ENCODE peak calls at places on chromosomes 13 and 19, in ten cellular contexts. One of them, this sample, is unnamed.

GRCh38 chr19:38665950-38666661 is 18.7 kb downstream of the ACTN4 start:
- DNase-seq in adrenal gland: peak
- DNase-seq in MM.1S: no peak
- DNase-seq in upper lobe of left lung: peak
- DNase-seq in ovary: no peak
- DNase-seq in fibroblast of mammary gland: no peak
- DNase-seq in OCI-LY7: no peak
- DNase-seq in cardiac muscle cell: peak
- DNase-seq in CD8-positive, alpha-beta T cell: no peak
- DNase-seq in gastrocnemius medialis: peak
- DNase-seq in this sample: no peak

GRCh38 chr13:99980201-99981114 is 1.1 kb upstream of the ZIC2 start:
- DNase-seq in adrenal gland: peak
- DNase-seq in MM.1S: peak
- DNase-seq in upper lobe of left lung: peak
- DNase-seq in ovary: no peak
- DNase-seq in fibroblast of mammary gland: peak
- DNase-seq in OCI-LY7: peak
- DNase-seq in cardiac muscle cell: peak
- DNase-seq in CD8-positive, alpha-beta T cell: no peak
- DNase-seq in gastrocnemius medialis: peak
- DNase-seq in this sample: peak

GRCh38 chr13:80962173-80962572 is 621.2 kb upstream of the SPRY2 start:
- DNase-seq in adrenal gland: no peak
- DNase-seq in MM.1S: no peak
- DNase-seq in upper lobe of left lung: no peak
- DNase-seq in ovary: no peak
- DNase-seq in fibroblast of mammary gland: no peak
- DNase-seq in OCI-LY7: no peak
- DNase-seq in cardiac muscle cell: no peak
- DNase-seq in CD8-positive, alpha-beta T cell: no peak
- DNase-seq in gastrocnemius medialis: no peak
- DNase-seq in this sample: no peak

GRCh38 chr19:41552558-41552957 is 23.4 kb upstream of the CEACAM21 start:
- DNase-seq in adrenal gland: no peak
- DNase-seq in MM.1S: peak
- DNase-seq in upper lobe of left lung: no peak
- DNase-seq in ovary: no peak
- DNase-seq in fibroblast of mammary gland: no peak
- DNase-seq in OCI-LY7: peak
- DNase-seq in cardiac muscle cell: no peak
- DNase-seq in CD8-positive, alpha-beta T cell: no peak
- DNase-seq in gastrocnemius medialis: no peak
- DNase-seq in this sample: no peak

GRCh38 chr13:29771247-29771646 is 79.2 kb downstream of the UBL3 start:
- DNase-seq in adrenal gland: no peak
- DNase-seq in MM.1S: peak
- DNase-seq in upper lobe of left lung: no peak
- DNase-seq in ovary: no peak
- DNase-seq in fibroblast of mammary gland: peak
- DNase-seq in OCI-LY7: peak
- DNase-seq in cardiac muscle cell: peak
- DNase-seq in CD8-positive, alpha-beta T cell: no peak
- DNase-seq in gastrocnemius medialis: no peak
- DNase-seq in this sample: peak

GRCh38 chr19:29188704-29189375 is 24.1 kb downstream of the UQCRFS1 start:
- DNase-seq in adrenal gland: no peak
- DNase-seq in MM.1S: no peak
- DNase-seq in upper lobe of left lung: no peak
- DNase-seq in ovary: no peak
- DNase-seq in fibroblast of mammary gland: peak
- DNase-seq in OCI-LY7: no peak
- DNase-seq in cardiac muscle cell: peak
- DNase-seq in CD8-positive, alpha-beta T cell: no peak
- DNase-seq in gastrocnemius medialis: no peak
- DNase-seq in this sample: no peak

GRCh38 chr19:28307460-28307859 is 905.5 kb downstream of the UQCRFS1 start:
- DNase-seq in adrenal gland: no peak
- DNase-seq in MM.1S: no peak
- DNase-seq in upper lobe of left lung: no peak
- DNase-seq in ovary: no peak
- DNase-seq in fibroblast of mammary gland: peak
- DNase-seq in OCI-LY7: no peak
- DNase-seq in cardiac muscle cell: peak
- DNase-seq in CD8-positive, alpha-beta T cell: no peak
- DNase-seq in gastrocnemius medialis: no peak
- DNase-seq in this sample: peak

GRCh38 chr19:29636553-29637325 is 28.5 kb upstream of the PLEKHF1 start:
- DNase-seq in adrenal gland: no peak
- DNase-seq in MM.1S: no peak
- DNase-seq in upper lobe of left lung: no peak
- DNase-seq in ovary: no peak
- DNase-seq in fibroblast of mammary gland: no peak
- DNase-seq in OCI-LY7: no peak
- DNase-seq in cardiac muscle cell: no peak
- DNase-seq in CD8-positive, alpha-beta T cell: no peak
- DNase-seq in gastrocnemius medialis: no peak
- DNase-seq in this sample: peak

GRCh38 chr19:3504723-3505122 is 1.4 kb upstream of the FZR1 start:
- DNase-seq in adrenal gland: no peak
- DNase-seq in MM.1S: no peak
- DNase-seq in upper lobe of left lung: no peak
- DNase-seq in ovary: no peak
- DNase-seq in fibroblast of mammary gland: no peak
- DNase-seq in OCI-LY7: peak
- DNase-seq in cardiac muscle cell: peak
- DNase-seq in CD8-positive, alpha-beta T cell: no peak
- DNase-seq in gastrocnemius medialis: no peak
- DNase-seq in this sample: peak

GRCh38 chr19:3507371-3508120 is 1.4 kb downstream of the FZR1 start:
- DNase-seq in adrenal gland: peak
- DNase-seq in MM.1S: no peak
- DNase-seq in upper lobe of left lung: no peak
- DNase-seq in ovary: no peak
- DNase-seq in fibroblast of mammary gland: no peak
- DNase-seq in OCI-LY7: no peak
- DNase-seq in cardiac muscle cell: no peak
- DNase-seq in CD8-positive, alpha-beta T cell: peak
- DNase-seq in gastrocnemius medialis: no peak
- DNase-seq in this sample: no peak

GRCh38 chr19:3506384-3507340 is 551 bp downstream of the FZR1 start:
- DNase-seq in adrenal gland: peak
- DNase-seq in MM.1S: peak
- DNase-seq in upper lobe of left lung: peak
- DNase-seq in ovary: peak
- DNase-seq in fibroblast of mammary gland: no peak
- DNase-seq in OCI-LY7: peak
- DNase-seq in cardiac muscle cell: no peak
- DNase-seq in CD8-positive, alpha-beta T cell: peak
- DNase-seq in gastrocnemius medialis: no peak
- DNase-seq in this sample: no peak

GRCh38 chr19:3503036-3503572 is 2.6 kb upstream of the DOHH start:
- DNase-seq in adrenal gland: peak
- DNase-seq in MM.1S: no peak
- DNase-seq in upper lobe of left lung: no peak
- DNase-seq in ovary: no peak
- DNase-seq in fibroblast of mammary gland: peak
- DNase-seq in OCI-LY7: no peak
- DNase-seq in cardiac muscle cell: peak
- DNase-seq in CD8-positive, alpha-beta T cell: no peak
- DNase-seq in gastrocnemius medialis: no peak
- DNase-seq in this sample: no peak

DNA sequence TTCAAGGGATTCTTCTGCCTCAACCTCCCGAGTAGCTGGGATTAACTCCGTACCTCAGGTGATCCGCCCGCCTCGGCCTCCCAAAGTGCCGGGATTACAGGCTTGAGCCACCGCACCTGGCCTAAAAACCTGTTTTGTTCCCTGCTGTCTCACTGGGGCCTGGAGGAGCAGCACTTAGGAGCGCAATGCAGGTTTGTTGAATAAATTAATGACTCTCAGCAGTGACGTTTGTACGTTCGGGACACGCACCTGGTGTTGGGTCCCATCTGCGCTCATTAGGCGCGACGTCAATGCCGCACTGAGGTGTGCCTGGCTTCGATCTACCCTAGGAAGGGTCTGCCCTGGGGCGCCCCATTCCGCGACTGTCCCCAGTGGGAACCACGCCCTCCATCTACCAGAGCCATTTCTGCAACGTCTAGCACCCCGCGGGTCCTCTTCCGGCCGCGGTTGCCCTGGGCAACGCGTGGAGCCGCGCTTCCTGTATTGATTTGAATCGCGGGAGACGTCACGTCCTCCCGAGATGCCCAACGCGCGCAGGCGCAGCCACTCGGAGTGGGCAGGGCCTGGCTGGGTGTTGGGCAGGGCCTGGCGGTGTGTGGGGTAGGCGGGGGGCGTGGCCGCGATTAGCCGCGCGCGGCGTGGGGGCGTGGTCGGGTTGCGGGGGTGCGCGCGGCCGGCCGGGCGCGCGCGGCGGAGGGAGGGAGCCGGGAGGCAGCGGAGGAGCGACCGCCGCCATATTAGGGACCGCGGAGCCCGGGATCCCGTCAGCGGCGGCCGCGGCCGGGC is at the start of gene FZR1:
- DNase-seq in adrenal gland: peak
- DNase-seq in MM.1S: peak
- DNase-seq in upper lobe of left lung: peak
- DNase-seq in ovary: peak
- DNase-seq in fibroblast of mammary gland: peak
- DNase-seq in OCI-LY7: peak
- DNase-seq in cardiac muscle cell: peak
- DNase-seq in CD8-positive, alpha-beta T cell: peak
- DNase-seq in gastrocnemius medialis: peak
- DNase-seq in this sample: peak
- TF ChIP-seq CTCF in adrenal gland: no peak
- TF ChIP-seq CTCF in MM.1S: no peak
- TF ChIP-seq CTCF in upper lobe of left lung: peak
- TF ChIP-seq CTCF in ovary: no peak
- TF ChIP-seq CTCF in fibroblast of mammary gland: no peak
- TF ChIP-seq CTCF in OCI-LY7: no peak
- TF ChIP-seq CTCF in cardiac muscle cell: no peak
- TF ChIP-seq CTCF in CD8-positive, alpha-beta T cell: no peak
- TF ChIP-seq CTCF in gastrocnemius medialis: no peak
- TF ChIP-seq CTCF in this sample: no peak

GRCh38 chr13:108586826-108587225 is 42.6 kb upstream of the MYO16 start:
- DNase-seq in adrenal gland: no peak
- DNase-seq in MM.1S: no peak
- DNase-seq in upper lobe of left lung: no peak
- DNase-seq in ovary: no peak
- DNase-seq in fibroblast of mammary gland: no peak
- DNase-seq in OCI-LY7: no peak
- DNase-seq in cardiac muscle cell: no peak
- DNase-seq in CD8-positive, alpha-beta T cell: no peak
- DNase-seq in gastrocnemius medialis: no peak
- DNase-seq in this sample: no peak
- H3K4me3 ChIP-seq in adrenal gland: no peak
- H3K4me3 ChIP-seq in MM.1S: no peak
- H3K4me3 ChIP-seq in upper lobe of left lung: no peak
- H3K4me3 ChIP-seq in ovary: no peak
- H3K4me3 ChIP-seq in fibroblast of mammary gland: no peak
- H3K4me3 ChIP-seq in OCI-LY7: no peak
- H3K4me3 ChIP-seq in cardiac muscle cell: no peak
- H3K4me3 ChIP-seq in CD8-positive, alpha-beta T cell: no peak
- H3K4me3 ChIP-seq in gastrocnemius medialis: no peak
- H3K4me3 ChIP-seq in this sample: no peak

DNA sequence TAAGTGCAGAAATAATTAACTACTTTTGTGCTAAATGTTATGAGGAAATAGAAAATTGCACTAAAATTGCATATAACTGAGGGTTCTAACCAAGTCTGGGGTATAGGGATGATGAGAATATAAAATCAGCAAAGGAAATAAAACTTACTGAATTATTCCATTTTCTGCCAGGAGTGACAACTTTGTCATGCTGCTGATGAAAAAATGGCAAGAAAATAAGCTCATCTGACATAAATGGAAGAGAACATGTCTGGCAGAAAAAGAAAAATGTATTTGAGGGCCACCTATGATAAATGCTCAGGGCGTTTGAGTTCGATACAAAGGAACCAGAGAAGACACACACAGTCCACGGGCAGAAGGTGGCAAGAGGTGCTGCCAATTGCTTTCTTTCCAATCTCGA is 78.2 kb downstream of the LHFPL6 start:
- DNase-seq in adrenal gland: no peak
- DNase-seq in MM.1S: no peak
- DNase-seq in upper lobe of left lung: no peak
- DNase-seq in ovary: no peak
- DNase-seq in fibroblast of mammary gland: no peak
- DNase-seq in OCI-LY7: no peak
- DNase-seq in cardiac muscle cell: no peak
- DNase-seq in CD8-positive, alpha-beta T cell: no peak
- DNase-seq in gastrocnemius medialis: no peak
- DNase-seq in this sample: no peak
- TF ChIP-seq CTCF in adrenal gland: no peak
- TF ChIP-seq CTCF in MM.1S: no peak
- TF ChIP-seq CTCF in upper lobe of left lung: no peak
- TF ChIP-seq CTCF in ovary: no peak
- TF ChIP-seq CTCF in fibroblast of mammary gland: no peak
- TF ChIP-seq CTCF in OCI-LY7: no peak
- TF ChIP-seq CTCF in cardiac muscle cell: no peak
- TF ChIP-seq CTCF in CD8-positive, alpha-beta T cell: no peak
- TF ChIP-seq CTCF in gastrocnemius medialis: no peak
- TF ChIP-seq CTCF in this sample: no peak

GRCh38 chr13:20851844-20852402 is 50.6 kb downstream of the XPO4 start:
- DNase-seq in adrenal gland: no peak
- DNase-seq in MM.1S: no peak
- DNase-seq in upper lobe of left lung: peak
- DNase-seq in ovary: no peak
- DNase-seq in fibroblast of mammary gland: no peak
- DNase-seq in OCI-LY7: no peak
- DNase-seq in cardiac muscle cell: no peak
- DNase-seq in CD8-positive, alpha-beta T cell: no peak
- DNase-seq in gastrocnemius medialis: no peak
- DNase-seq in this sample: no peak

GRCh38 chr13:20848944-20849343 is 53.6 kb downstream of the XPO4 start:
- DNase-seq in adrenal gland: no peak
- DNase-seq in MM.1S: no peak
- DNase-seq in upper lobe of left lung: no peak
- DNase-seq in ovary: no peak
- DNase-seq in fibroblast of mammary gland: no peak
- DNase-seq in OCI-LY7: no peak
- DNase-seq in cardiac muscle cell: no peak
- DNase-seq in CD8-positive, alpha-beta T cell: no peak
- DNase-seq in gastrocnemius medialis: no peak
- DNase-seq in this sample: no peak

GRCh38 chr13:20848203-20848602 is 54.3 kb downstream of the XPO4 start:
- DNase-seq in adrenal gland: no peak
- DNase-seq in MM.1S: no peak
- DNase-seq in upper lobe of left lung: no peak
- DNase-seq in ovary: no peak
- DNase-seq in fibroblast of mammary gland: no peak
- DNase-seq in OCI-LY7: no peak
- DNase-seq in cardiac muscle cell: no peak
- DNase-seq in CD8-positive, alpha-beta T cell: no peak
- DNase-seq in gastrocnemius medialis: no peak
- DNase-seq in this sample: no peak

GRCh38 chr13:20843177-20843576 is 59.4 kb downstream of the XPO4 start:
- DNase-seq in adrenal gland: no peak
- DNase-seq in MM.1S: no peak
- DNase-seq in upper lobe of left lung: no peak
- DNase-seq in ovary: no peak
- DNase-seq in fibroblast of mammary gland: no peak
- DNase-seq in OCI-LY7: no peak
- DNase-seq in cardiac muscle cell: peak
- DNase-seq in CD8-positive, alpha-beta T cell: no peak
- DNase-seq in gastrocnemius medialis: no peak
- DNase-seq in this sample: no peak

DNA sequence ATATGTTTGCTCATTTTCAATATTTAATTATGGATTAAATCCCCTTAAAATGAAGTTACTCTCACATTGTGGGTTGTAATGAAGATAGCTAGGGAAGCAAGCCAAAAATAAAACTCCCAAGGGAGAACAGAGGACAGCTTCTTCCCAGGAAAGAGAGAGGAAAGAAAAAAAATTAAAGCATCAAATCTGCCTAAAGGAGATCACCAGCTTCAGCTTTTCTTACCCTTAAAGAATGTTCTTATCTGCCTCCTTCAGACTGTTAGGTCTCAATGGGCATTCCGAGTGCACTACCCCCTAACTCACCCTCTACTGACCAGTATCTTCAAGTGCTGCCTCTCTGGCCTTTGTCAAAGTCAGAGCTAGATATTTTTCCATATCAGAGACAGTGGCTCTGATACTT is 55.2 kb downstream of the XPO4 start:
- DNase-seq in adrenal gland: no peak
- DNase-seq in MM.1S: no peak
- DNase-seq in upper lobe of left lung: no peak
- DNase-seq in ovary: no peak
- DNase-seq in fibroblast of mammary gland: peak
- DNase-seq in OCI-LY7: no peak
- DNase-seq in cardiac muscle cell: peak
- DNase-seq in CD8-positive, alpha-beta T cell: no peak
- DNase-seq in gastrocnemius medialis: no peak
- DNase-seq in this sample: no peak
- H3K4me3 ChIP-seq in adrenal gland: no peak
- H3K4me3 ChIP-seq in MM.1S: no peak
- H3K4me3 ChIP-seq in upper lobe of left lung: no peak
- H3K4me3 ChIP-seq in ovary: no peak
- H3K4me3 ChIP-seq in fibroblast of mammary gland: no peak
- H3K4me3 ChIP-seq in OCI-LY7: no peak
- H3K4me3 ChIP-seq in cardiac muscle cell: peak
- H3K4me3 ChIP-seq in CD8-positive, alpha-beta T cell: no peak
- H3K4me3 ChIP-seq in gastrocnemius medialis: no peak
- H3K4me3 ChIP-seq in this sample: no peak

This sample was measured in foreskin fibroblast.